ENCODE peak calls at places on chromosomes 12 and 14, in ten cellular contexts. Z, M, V, H, K, Y, Q, O, F and X are unnamed samples.

GRCh38 chr12:69101505-69101904 is 137.9 kb upstream of the CPSF6 start:
- DNase-seq in Z (no peak), M (no peak), V (no peak), H (no peak), K (no peak), Y (no peak), Q (no peak), O (no peak), F (peak; percentile 26), X (no peak)

GRCh38 chr12:49352351-49352750 is 5.7 kb downstream of the DNAJC22 start:
- DNase-seq in Z (no peak), M (no peak), V (no peak), H (no peak), K (no peak), Y (no peak), Q (no peak), O (no peak), F (no peak), X (no peak)

GRCh38 chr12:6914246-6914947 is at the start of gene ENO2:
- DNase-seq in Z (peak; percentile 78), M (no peak), V (peak; percentile 75), H (peak; percentile 86), K (no peak), Y (peak; percentile 79), Q (peak; percentile 97), O (no peak), F (no peak), X (peak; percentile 92)

GRCh38 chr12:75364918-75365317 is 26.0 kb upstream of the GLIPR1L2 start:
- DNase-seq in Z (no peak), M (no peak), V (no peak), H (no peak), K (peak; percentile 63), Y (no peak), Q (no peak), O (peak; percentile 42), F (no peak), X (no peak)

GRCh38 chr14:88829188-88829587 is 4.7 kb downstream of the TTC8 start:
- DNase-seq in Z (no peak), M (no peak), V (no peak), H (no peak), K (no peak), Y (no peak), Q (no peak), O (no peak), F (no peak), X (no peak)

GRCh38 chr14:60532442-60532841 is 23.5 kb downstream of the SIX6 start:
- DNase-seq in Z (no peak), M (peak; percentile 61), V (no peak), H (no peak), K (no peak), Y (no peak), Q (no peak), O (no peak), F (no peak), X (no peak)

GRCh38 chr12:49847161-49847560 is 4.3 kb upstream of the BCDIN3D start:
- DNase-seq in Z (no peak), M (no peak), V (no peak), H (no peak), K (no peak), Y (no peak), Q (no peak), O (no peak), F (no peak), X (no peak)

GRCh38 chr12:83040991-83041390 is 354.3 kb downstream of the TMTC2 start:
- DNase-seq in Z (no peak), M (no peak), V (no peak), H (no peak), K (no peak), Y (no peak), Q (no peak), O (no peak), F (no peak), X (no peak)

GRCh38 chr12:43111608-43112007 is 440.4 kb downstream of the ADAMTS20 start:
- DNase-seq in Z (no peak), M (no peak), V (no peak), H (no peak), K (no peak), Y (no peak), Q (no peak), O (no peak), F (no peak), X (no peak)

GRCh38 chr12:6161124-6161882 is 36.8 kb upstream of the VWF start:
- DNase-seq in Z (no peak), M (no peak), V (no peak), H (no peak), K (no peak), Y (no peak), Q (no peak), O (no peak), F (no peak), X (no peak)

GRCh38 chr12:57522887-57523705 is 472 bp downstream of the MBD6 start:
- DNase-seq in Z (peak; percentile 87), M (no peak), V (no peak), H (peak; percentile 53), K (no peak), Y (peak; percentile 70), Q (peak; percentile 93), O (no peak), F (no peak), X (peak; percentile 89)

GRCh38 chr12:95099270-95099790 is 25.9 kb upstream of the NR2C1 start:
- DNase-seq in Z (no peak), M (no peak), V (no peak), H (no peak), K (no peak), Y (peak; percentile 29), Q (no peak), O (no peak), F (no peak), X (no peak)

GRCh38 chr12:104357431-104357952 is 54.0 kb downstream of the EID3 start:
- DNase-seq in Z (peak; percentile 45), M (no peak), V (no peak), H (peak; percentile 68), K (no peak), Y (peak; percentile 29), Q (peak; percentile 6), O (no peak), F (peak; percentile 33), X (no peak)

GRCh38 chr12:2271961-2272360 is 219.2 kb downstream of the CACNA1C start:
- DNase-seq in Z (no peak), M (no peak), V (no peak), H (peak; percentile 69), K (no peak), Y (no peak), Q (no peak), O (no peak), F (no peak), X (no peak)

GRCh38 chr12:6271281-6271680 is 39.2 kb upstream of the PLEKHG6 start:
- DNase-seq in Z (no peak), M (no peak), V (no peak), H (no peak), K (no peak), Y (no peak), Q (no peak), O (no peak), F (no peak), X (peak; percentile 7)

GRCh38 chr12:23550753-23551152 is 398.7 kb downstream of the SOX5 start:
- DNase-seq in Z (no peak), M (no peak), V (no peak), H (no peak), K (no peak), Y (no peak), Q (no peak), O (no peak), F (no peak), X (no peak)

GRCh38 chr14:102758087-102758486 is 19.2 kb upstream of the TRAF3 start:
- DNase-seq in Z (no peak), M (no peak), V (no peak), H (no peak), K (no peak), Y (no peak), Q (no peak), O (no peak), F (no peak), X (no peak)

GRCh38 chr12:108826115-108826806 is 31.1 kb downstream of the SSH1 start:
- DNase-seq in Z (no peak), M (no peak), V (no peak), H (peak; percentile 81), K (peak; percentile 95), Y (peak; percentile 90), Q (no peak), O (no peak), F (no peak), X (no peak)

GRCh38 chr14:89540830-89541470 is 123.9 kb upstream of the FOXN3 start:
- DNase-seq in Z (no peak), M (peak; percentile 41), V (no peak), H (no peak), K (peak; percentile 73), Y (no peak), Q (no peak), O (peak; percentile 35), F (no peak), X (no peak)

GRCh38 chr12:2265461-2266167 is 212.8 kb downstream of the CACNA1C start:
- DNase-seq in Z (no peak), M (no peak), V (no peak), H (no peak), K (no peak), Y (no peak), Q (no peak), O (no peak), F (no peak), X (no peak)

GRCh38 chr12:22190969-22191368 is 143.5 kb downstream of the ST8SIA1 start:
- DNase-seq in Z (no peak), M (no peak), V (no peak), H (no peak), K (no peak), Y (no peak), Q (no peak), O (no peak), F (no peak), X (no peak)

GRCh38 chr14:77123381-77124344 is 17.9 kb downstream of the ZDHHC22 start:
- DNase-seq in Z (peak; percentile 67), M (peak; percentile 86), V (no peak), H (peak; percentile 78), K (no peak), Y (no peak), Q (peak; percentile 91), O (no peak), F (no peak), X (peak; percentile 83)

GRCh38 chr14:56268653-56269052 is 150.4 kb downstream of the PELI2 start:
- DNase-seq in Z (no peak), M (no peak), V (no peak), H (no peak), K (no peak), Y (no peak), Q (no peak), O (no peak), F (no peak), X (no peak)

GRCh38 chr12:66244446-66244845 is 55.4 kb downstream of the IRAK3 start:
- DNase-seq in Z (no peak), M (no peak), V (no peak), H (no peak), K (no peak), Y (no peak), Q (no peak), O (no peak), F (no peak), X (no peak)

GRCh38 chr14:97379091-97379531 is 581.9 kb downstream of the VRK1 start:
- DNase-seq in Z (peak; percentile 49), M (no peak), V (no peak), H (no peak), K (no peak), Y (no peak), Q (no peak), O (no peak), F (no peak), X (no peak)

GRCh38 chr12:114827460-114827859 is 143.5 kb upstream of the TBX3 start:
- DNase-seq in Z (no peak), M (no peak), V (no peak), H (no peak), K (no peak), Y (no peak), Q (no peak), O (no peak), F (no peak), X (no peak)

GRCh38 chr12:69284131-69284530 is 44.8 kb downstream of the CPSF6 start:
- DNase-seq in Z (peak; percentile 78), M (peak; percentile 52), V (peak; percentile 8), H (peak; percentile 66), K (no peak), Y (peak; percentile 92), Q (peak; percentile 91), O (peak; percentile 30), F (no peak), X (peak; percentile 70)

GRCh38 chr14:33402604-33403003 is 463.9 kb downstream of the NPAS3 start:
- DNase-seq in Z (no peak), M (no peak), V (no peak), H (no peak), K (no peak), Y (no peak), Q (no peak), O (no peak), F (no peak), X (peak; percentile 52)